ENCODE peak calls at places on chromosomes 2 and 18, in eight cellular contexts. O is activated T-helper 1 cell treated with anti-CD3 and anti-CD28 coated beads, Interleukin-2, amount 50 U/mL, for 16 hours; W is thyroid gland; V is neural crest cell; Y is fibroblast of gingiva; A is Peyer's patch; N is effector CD8-positive, alpha-beta T cell; Q is neural progenitor cell. D is an unnamed sample.

GRCh38 chr2:131056204-131056975 is 36.9 kb downstream of the FAM168B start:
- DNase-seq in O (no peak), W (peak; percentile 57), V (no peak), Y (no peak), A (no peak), N (no peak), Q (no peak), D (no peak)

GRCh38 chr2:238202326-238203103 is 980 bp downstream of the ILKAP start:
- DNase-seq in O (no peak), W (no peak), V (no peak), Y (no peak), A (peak; percentile 22), N (no peak), Q (peak; percentile 68), D (no peak)

GRCh38 chr2:100625731-100626130 is 62.9 kb downstream of the PDCL3 start:
- DNase-seq in O (no peak), W (peak; percentile 86), V (no peak), Y (no peak), A (no peak), N (no peak), Q (no peak), D (no peak)

GRCh38 chr18:48183613-48184012 is 225.6 kb downstream of the ZBTB7C start:
- DNase-seq in O (no peak), W (no peak), V (no peak), Y (no peak), A (no peak), N (no peak), Q (no peak), D (no peak)

GRCh38 chr2:8577573-8577972 is 104.3 kb upstream of the ID2 start:
- DNase-seq in O (no peak), W (no peak), V (no peak), Y (no peak), A (no peak), N (no peak), Q (no peak), D (no peak)

GRCh38 chr2:23286765-23287155 is 98.2 kb upstream of the KLHL29 start:
- DNase-seq in O (no peak), W (peak; percentile 3), V (no peak), Y (peak; percentile 66), A (no peak), N (no peak), Q (no peak), D (no peak)

GRCh38 chr2:150171065-150171548 is 316.4 kb downstream of the RND3 start:
- DNase-seq in O (no peak), W (no peak), V (no peak), Y (no peak), A (no peak), N (no peak), Q (no peak), D (no peak)

GRCh38 chr2:151810506-151810905 is 17.7 kb downstream of the ARL5A start:
- DNase-seq in O (no peak), W (no peak), V (no peak), Y (no peak), A (no peak), N (no peak), Q (no peak), D (no peak)

GRCh38 chr2:62207480-62207879 is 11.6 kb downstream of the B3GNT2 start:
- DNase-seq in O (no peak), W (no peak), V (no peak), Y (no peak), A (no peak), N (no peak), Q (peak; percentile 48), D (no peak)

GRCh38 chr2:119809329-119810038 is 49.8 kb downstream of the PTPN4 start:
- DNase-seq in O (no peak), W (no peak), V (no peak), Y (peak; percentile 76), A (no peak), N (no peak), Q (no peak), D (no peak)

GRCh38 chr2:183950673-183951072 is 647.7 kb upstream of the ZNF804A start:
- DNase-seq in O (no peak), W (peak; percentile 14), V (no peak), Y (no peak), A (no peak), N (no peak), Q (no peak), D (no peak)

GRCh38 chr2:241050624-241051577 is 51.2 kb downstream of the MTERF4 start:
- DNase-seq in O (no peak), W (peak; percentile 0), V (no peak), Y (no peak), A (peak; percentile 5), N (no peak), Q (no peak), D (no peak)

GRCh38 chr2:33033524-33034150 is 86.9 kb downstream of the LTBP1 start:
- DNase-seq in O (no peak), W (no peak), V (no peak), Y (peak; percentile 68), A (no peak), N (no peak), Q (peak; percentile 59), D (no peak)

GRCh38 chr2:135561925-135562324 is 30.6 kb downstream of the R3HDM1 start:
- DNase-seq in O (no peak), W (no peak), V (no peak), Y (no peak), A (no peak), N (no peak), Q (no peak), D (no peak)

GRCh38 chr2:150625300-150625699 is 137.8 kb upstream of the RND3 start:
- DNase-seq in O (no peak), W (no peak), V (no peak), Y (peak; percentile 16), A (no peak), N (no peak), Q (no peak), D (no peak)